ENCODE peak calls at places on chromosome 5, in five cellular contexts. X is stimulated activated CD4-positive, alpha-beta T cell treated with anti-CD3 and anti-CD28 coated beads, Interleukin-12 subunit alpha, Interleukin-12 subunit beta, amount 100 ng/mL, for 4 hours; U is AG09319; P is left colon; Q is endothelial cell. B is an unnamed sample.

GRCh38 chr5:91170266-91170665 is 212.9 kb downstream of the ARRDC3 start:
- DNase-seq in X (no peak), U (no peak), P (no peak), Q (no peak), B (no peak)

GRCh38 chr5:1007221-1007680 is 1.4 kb upstream of the NKD2 start:
- DNase-seq in X (no peak), U (no peak), P (peak), Q (peak), B (peak)

GRCh38 chr5:157308826-157309465 is 43.0 kb downstream of the CYFIP2 start:
- DNase-seq in X (no peak), U (no peak), P (no peak), Q (no peak), B (no peak)

GRCh38 chr5:114223866-114224265 is 138.0 kb upstream of the KCNN2 start:
- DNase-seq in X (no peak), U (no peak), P (no peak), Q (peak), B (no peak)

GRCh38 chr5:172282277-172283019 is 1.1 kb downstream of the UBTD2 start:
- DNase-seq in X (no peak), U (no peak), P (no peak), Q (no peak), B (no peak)

GRCh38 chr5:168948746-168949145 is 352.2 kb downstream of the SLIT3 start:
- DNase-seq in X (no peak), U (no peak), P (no peak), Q (no peak), B (no peak)

GRCh38 chr5:257148-257547 is 14.3 kb upstream of the PDCD6 start:
- DNase-seq in X (no peak), U (no peak), P (no peak), Q (no peak), B (no peak)

GRCh38 chr5:122500245-122501086 is 188.4 kb downstream of the SNCAIP start:
- DNase-seq in X (no peak), U (no peak), P (no peak), Q (peak), B (no peak)

GRCh38 chr5:60810438-60811085 is 33.5 kb downstream of the ELOVL7 start:
- DNase-seq in X (no peak), U (no peak), P (no peak), Q (no peak), B (no peak)

GRCh38 chr5:173733065-173733824 is 116.8 kb upstream of the BOD1 start:
- DNase-seq in X (no peak), U (no peak), P (no peak), Q (no peak), B (no peak)

GRCh38 chr5:90606539-90606938 is 47.9 kb downstream of the ADGRV1 start:
- DNase-seq in X (no peak), U (no peak), P (no peak), Q (no peak), B (no peak)

GRCh38 chr5:41445937-41446563 is 64.4 kb downstream of the PLCXD3 start:
- DNase-seq in X (no peak), U (peak), P (no peak), Q (no peak), B (no peak)

GRCh38 chr5:109656829-109657228 is 32.9 kb upstream of the MAN2A1 start:
- DNase-seq in X (peak), U (peak), P (peak), Q (peak), B (no peak)

GRCh38 chr5:95530441-95530840 is 24.3 kb downstream of the SKIC3 start:
- DNase-seq in X (no peak), U (no peak), P (no peak), Q (no peak), B (no peak)

GRCh38 chr5:91306497-91306896 is 76.6 kb downstream of the ARRDC3 start:
- DNase-seq in X (no peak), U (no peak), P (no peak), Q (no peak), B (no peak)

GRCh38 chr5:103519550-103519949 is 43.0 kb downstream of the NUDT12 start:
- DNase-seq in X (no peak), U (no peak), P (no peak), Q (peak), B (no peak)

GRCh38 chr5:97167435-97167834 is 15.6 kb downstream of the RIOK2 start:
- DNase-seq in X (no peak), U (no peak), P (no peak), Q (no peak), B (no peak)

GRCh38 chr5:14413331-14413750 is 168.3 kb upstream of the OTULINL start:
- DNase-seq in X (no peak), U (no peak), P (no peak), Q (no peak), B (no peak)

GRCh38 chr5:178581621-178582020 is 8.6 kb downstream of the COL23A1 start:
- DNase-seq in X (no peak), U (no peak), P (no peak), Q (no peak), B (no peak)

GRCh38 chr5:19531374-19531952 is 456.5 kb downstream of the CDH18 start:
- DNase-seq in X (no peak), U (no peak), P (no peak), Q (no peak), B (no peak)

GRCh38 chr5:153147891-153148623 is 342.4 kb upstream of the GRIA1 start:
- DNase-seq in X (no peak), U (no peak), P (no peak), Q (peak), B (no peak)

GRCh38 chr5:11139471-11139870 is 378.4 kb upstream of the DAP start:
- DNase-seq in X (no peak), U (no peak), P (no peak), Q (no peak), B (no peak)

GRCh38 chr5:149036168-149036567 is 26.7 kb downstream of the SH3TC2 start:
- DNase-seq in X (no peak), U (no peak), P (no peak), Q (no peak), B (no peak)

GRCh38 chr5:165334186-165334585 is 1828.8 kb downstream of the MAT2B start:
- DNase-seq in X (no peak), U (no peak), P (no peak), Q (no peak), B (no peak)

GRCh38 chr5:83991566-83992224 is 271.0 kb upstream of the HAPLN1 start:
- DNase-seq in X (no peak), U (no peak), P (no peak), Q (no peak), B (no peak)

GRCh38 chr5:138752341-138752950 is 779 bp upstream of the CTNNA1 start:
- DNase-seq in X (no peak), U (no peak), P (peak), Q (peak), B (no peak)

GRCh38 chr5:144522698-144523097 is 352.0 kb downstream of the KCTD16 start:
- DNase-seq in X (no peak), U (no peak), P (no peak), Q (no peak), B (no peak)

GRCh38 chr5:34452170-34452828 is 203.8 kb upstream of the RAI14 start:
- DNase-seq in X (no peak), U (no peak), P (no peak), Q (no peak), B (no peak)

GRCh38 chr5:135425641-135426040 is 21.5 kb downstream of the DCANP1 start:
- DNase-seq in X (no peak), U (no peak), P (no peak), Q (no peak), B (no peak)

GRCh38 chr5:139649082-139649991 is 1.2 kb downstream of the CXXC5 start:
- DNase-seq in X (no peak), U (no peak), P (peak), Q (peak), B (no peak)

GRCh38 chr5:9324348-9325056 is 221.4 kb downstream of the SEMA5A start:
- DNase-seq in X (no peak), U (no peak), P (no peak), Q (no peak), B (no peak)

GRCh38 chr5:97844797-97845196 is 661.8 kb upstream of the RIOK2 start:
- DNase-seq in X (no peak), U (no peak), P (no peak), Q (no peak), B (no peak)

GRCh38 chr5:126339215-126339805 is 83.9 kb upstream of the GRAMD2B start:
- DNase-seq in X (no peak), U (peak), P (no peak), Q (peak), B (no peak)

GRCh38 chr5:36161317-36161716 is 9.4 kb downstream of the SKP2 start:
- DNase-seq in X (no peak), U (no peak), P (no peak), Q (no peak), B (no peak)

GRCh38 chr5:172007153-172007794 is 836 bp upstream of the FBXW11 start:
- DNase-seq in X (no peak), U (no peak), P (no peak), Q (no peak), B (no peak)

GRCh38 chr5:143416411-143416810 is 12.9 kb upstream of the NR3C1 start:
- DNase-seq in X (no peak), U (no peak), P (no peak), Q (no peak), B (no peak)

GRCh38 chr5:93100976-93101375 is 480.0 kb downstream of the NR2F1-AS1 start:
- DNase-seq in X (no peak), U (no peak), P (no peak), Q (no peak), B (no peak)

GRCh38 chr5:71939452-71939932 is 167.8 kb upstream of the MAP1B start:
- DNase-seq in X (no peak), U (no peak), P (no peak), Q (no peak), B (no peak)

GRCh38 chr5:116935561-116936162 is 361.0 kb upstream of the SEMA6A start:
- DNase-seq in X (no peak), U (no peak), P (no peak), Q (no peak), B (no peak)